ENCODE peak calls at places on chromosomes 4 and X, in six cellular contexts. S is H9, Q is trophoblast cell, Z is mesenchymal stem cell, G is IMR-90, J is H1. T is an unnamed sample.

GRCh38 chr4:150569384-150569987 is 12.5 kb upstream of the MAB21L2 start:
- DNase-seq in Q (no peak), J (no peak), G (peak; percentile 79), S (no peak), Z (no peak), T (no peak)

GRCh38 chrX:63764946-63765345 is 20.1 kb downstream of the ARHGEF9 start:
- DNase-seq in J (no peak), Z (no peak), S (no peak), Q (no peak), G (peak; percentile 34), T (no peak)

GRCh38 chr4:145452447-145453162 is 29.0 kb upstream of the SMAD1 start:
- DNase-seq in Z (no peak), J (no peak), G (no peak), S (no peak), Q (peak; percentile 10), T (no peak)

GRCh38 chr4:113574636-113575103 is 186.9 kb downstream of the CAMK2D start:
- DNase-seq in J (no peak), Z (peak; percentile 73), S (no peak), G (peak; percentile 80), Q (peak; percentile 69), T (no peak)

GRCh38 chr4:48653217-48654014 is 126.7 kb downstream of the FRYL start:
- DNase-seq in Z (peak; percentile 77), Q (peak; percentile 16), G (peak; percentile 79), J (no peak), S (no peak), T (peak; percentile 9)

GRCh38 chr4:112083587-112084347 is 61.5 kb upstream of the FAM241A start:
- DNase-seq in J (no peak), Q (no peak), S (no peak), G (peak; percentile 31), Z (peak; percentile 49), T (no peak)

GRCh38 chrX:72120798-72121197 is 10.9 kb downstream of the RTL5 start:
- DNase-seq in S (no peak), Q (no peak), G (no peak), Z (no peak), J (no peak), T (no peak)

GRCh38 chrX:22481436-22481835 is 208.7 kb downstream of the CBLL2 start:
- DNase-seq in J (no peak), S (no peak), Q (no peak), G (peak; percentile 2), Z (no peak), T (no peak)

GRCh38 chrX:44071847-44072545 is 98.8 kb upstream of the NDP start:
- DNase-seq in S (no peak), Q (no peak), J (no peak), Z (peak; percentile 73), G (peak; percentile 55), T (no peak)

GRCh38 chr4:69860007-69860406 is at the start of gene SULT1E1:
- DNase-seq in S (no peak), J (no peak), Q (no peak), G (peak; percentile 0), Z (no peak), T (no peak)

GRCh38 chr4:182448281-182449151 is 205.3 kb downstream of the TENM3 start:
- DNase-seq in Z (peak; percentile 87), Q (peak; percentile 92), J (peak; percentile 77), S (peak; percentile 95), G (peak; percentile 93), T (peak; percentile 90)

GRCh38 chr4:146763560-146763959 is 124.9 kb downstream of the POU4F2 start:
- DNase-seq in Q (no peak), G (no peak), Z (no peak), S (no peak), J (no peak), T (no peak)

GRCh38 chrX:132795211-132795610 is 163.2 kb downstream of the HS6ST2 start:
- DNase-seq in J (no peak), G (no peak), S (no peak), Z (no peak), Q (peak; percentile 62), T (no peak)

GRCh38 chrX:356385-357034 is 30.2 kb downstream of the PPP2R3B start:
- DNase-seq in J (no peak), G (peak; percentile 64), Z (peak; percentile 53), Q (no peak), S (no peak), T (no peak)

GRCh38 chr4:5793514-5793913 is 82.5 kb downstream of the EVC start:
- DNase-seq in J (no peak), S (peak; percentile 28), Q (no peak), Z (no peak), G (no peak), T (no peak)

GRCh38 chrX:38893441-38893840 is 92.2 kb downstream of the MID1IP1 start:
- DNase-seq in G (peak; percentile 9), Q (no peak), S (no peak), J (no peak), Z (no peak), T (no peak)

GRCh38 chr4:8294775-8295174 is 25.2 kb downstream of the HTRA3 start:
- DNase-seq in S (no peak), G (no peak), Q (no peak), Z (no peak), J (no peak), T (no peak)

GRCh38 chr4:183863155-183863825 is 41.8 kb upstream of the STOX2 start:
- DNase-seq in G (no peak), S (no peak), Q (no peak), Z (no peak), J (no peak), T (no peak)

GRCh38 chrX:12329476-12329875 is 191.2 kb downstream of the FRMPD4 start:
- DNase-seq in G (no peak), J (no peak), S (no peak), Z (no peak), Q (peak; percentile 48), T (no peak)

GRCh38 chr4:133147922-133148689 is 988 bp upstream of the PCDH10 start:
- DNase-seq in Q (peak; percentile 16), J (no peak), S (peak; percentile 55), Z (peak; percentile 79), G (peak; percentile 21), T (peak; percentile 41)

GRCh38 chrX:21781525-21781924 is 23.6 kb upstream of the SMPX start:
- DNase-seq in S (no peak), J (no peak), G (peak; percentile 1), Z (no peak), Q (no peak), T (no peak)

GRCh38 chr4:173575482-173576152 is 45.6 kb upstream of the HAND2 start:
- DNase-seq in G (no peak), Q (no peak), Z (no peak), S (no peak), J (no peak), T (no peak)

GRCh38 chr4:152422817-152423320 is 113.0 kb downstream of the FBXW7 start:
- DNase-seq in Z (no peak), J (no peak), G (no peak), Q (no peak), S (no peak), T (no peak)

GRCh38 chr4:145183023-145183422 is 2.6 kb upstream of the OTUD4 start:
- DNase-seq in Z (no peak), J (no peak), Q (peak; percentile 96), G (peak; percentile 41), S (no peak), T (no peak)

GRCh38 chr4:54213812-54214211 is 15.3 kb upstream of the PDGFRA start:
- DNase-seq in J (no peak), Z (no peak), Q (no peak), G (no peak), S (no peak), T (no peak)

GRCh38 chr4:140042634-140043033 is 111.3 kb downstream of the MAML3 start:
- DNase-seq in S (no peak), J (no peak), Z (no peak), Q (no peak), G (no peak), T (no peak)

GRCh38 chr4:40547446-40548132 is 82.1 kb downstream of the RBM47 start:
- DNase-seq in Q (no peak), Z (no peak), G (no peak), S (no peak), J (no peak), T (no peak)

GRCh38 chrX:24153175-24153795 is 3.8 kb downstream of the ZFX start:
- DNase-seq in Q (peak; percentile 63), J (no peak), S (peak; percentile 61), G (no peak), Z (no peak), T (no peak)

DNA sequence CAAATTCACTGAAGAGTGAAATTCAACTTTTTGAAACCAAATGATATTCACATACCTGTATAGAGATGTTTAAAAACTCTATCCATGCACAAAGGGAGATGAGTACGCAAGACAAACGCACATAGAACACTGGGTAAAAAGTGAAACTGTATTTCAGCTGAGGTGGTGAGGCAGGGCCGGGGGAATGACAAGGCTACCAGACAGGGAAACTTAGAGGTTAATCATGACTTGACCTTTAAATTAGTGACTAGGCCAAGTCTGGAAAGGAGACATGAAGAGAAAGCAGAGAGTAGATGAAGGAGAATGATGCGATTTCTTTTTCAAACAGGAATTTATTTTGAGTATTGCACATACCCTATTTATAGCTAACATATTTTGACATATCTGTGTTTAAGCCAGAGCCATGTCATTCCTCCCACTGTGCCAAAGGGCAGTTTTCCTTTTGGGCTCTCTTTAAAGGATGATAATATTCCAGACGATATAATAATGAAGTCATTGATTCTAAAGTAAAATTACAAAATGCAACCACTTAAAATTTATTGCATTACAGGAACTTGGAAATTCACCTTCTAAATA is 49.4 kb downstream of the ARHGEF6 start:
- DNase-seq in S (no peak), Q (no peak), J (no peak), Z (no peak), G (no peak), T (no peak)
- H4K91ac ChIP-seq in S (no peak overlapping the region), Q (no peak overlapping the region), J (no peak overlapping the region), Z (no peak overlapping the region), G (no peak overlapping the region), T (no peak overlapping the region)

DNA sequence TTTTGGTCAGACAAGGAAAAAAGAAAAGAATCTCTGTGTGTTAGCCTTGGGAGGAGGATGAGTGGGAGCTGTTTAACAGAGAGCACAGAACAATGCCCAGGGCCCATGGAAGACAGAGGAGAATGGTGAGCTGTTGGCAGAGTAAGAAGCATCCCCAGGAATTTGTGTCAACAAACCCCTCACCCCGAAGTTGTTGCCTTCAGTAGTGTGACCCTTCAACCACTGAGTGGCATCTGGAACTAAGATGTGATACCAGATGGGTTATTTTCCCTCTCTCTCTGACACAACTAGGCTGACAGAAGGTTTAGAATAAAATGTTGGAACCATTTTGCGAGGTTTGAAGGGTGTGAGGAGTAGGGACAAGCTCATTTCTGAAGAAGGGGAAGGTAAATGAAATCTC is 25.1 kb downstream of the IGSF1 start:
- DNase-seq in J (no peak), Q (no peak), S (no peak), Z (no peak), G (no peak), T (no peak)
- H4K91ac ChIP-seq in J (no peak overlapping the region), Q (no peak overlapping the region), S (no peak overlapping the region), Z (no peak overlapping the region), G (no peak overlapping the region), T (no peak overlapping the region)

GRCh38 chrX:108362026-108362425 is 76.2 kb downstream of the COL4A6 start:
- DNase-seq in S (no peak), Q (peak; percentile 47), G (no peak), J (no peak), Z (peak; percentile 19), T (no peak)

GRCh38 chrX:108361316-108361715 is 76.9 kb downstream of the COL4A6 start:
- DNase-seq in G (peak; percentile 3), Z (peak; percentile 55), J (no peak), S (no peak), Q (no peak), T (no peak)

GRCh38 chrX:108359811-108360602 is 78.2 kb downstream of the COL4A6 start:
- DNase-seq in S (no peak), J (no peak), Q (no peak), G (peak; percentile 32), Z (peak; percentile 33), T (no peak)
- H4K91ac ChIP-seq in S (no peak overlapping the region), J (no peak overlapping the region), Q (no peak overlapping the region), G (no peak overlapping the region), Z (no peak overlapping the region), T (no peak overlapping the region)

GRCh38 chrX:16606142-16606720 is 43.7 kb upstream of the S100G start:
- DNase-seq in Q (peak; percentile 69), J (no peak), S (no peak), Z (peak; percentile 19), G (no peak), T (no peak)
- H4K91ac ChIP-seq in Q (no peak overlapping the region), J (no peak overlapping the region), S (no peak overlapping the region), Z (no peak overlapping the region), G (peak overlapping the region; percentile 15), T (no peak overlapping the region)